ENCODE peak calls at places on chromosomes 7 and 10, in four cellular contexts. One of them, this sample, is unnamed.

GRCh38 chr10:30967654-30968421 is 63.8 kb downstream of the ZNF438 start:
- DNase-seq in T-helper 2 cell: no peak
- DNase-seq in OCI-LY7: no peak
- DNase-seq in GM18507: no peak
- DNase-seq in this sample: no peak

GRCh38 chr7:77351539-77352004 is 64.6 kb downstream of the GSAP start:
- DNase-seq in GM18507: peak; percentile 53
- DNase-seq in T-helper 2 cell: no peak
- DNase-seq in OCI-LY7: peak; percentile 59
- DNase-seq in this sample: peak; percentile 57

GRCh38 chr7:95446618-95447017 is 11.8 kb upstream of the PON2 start:
- DNase-seq in T-helper 2 cell: no peak
- DNase-seq in OCI-LY7: no peak
- DNase-seq in GM18507: no peak
- DNase-seq in this sample: no peak

GRCh38 chr7:47448971-47449370 is 132.9 kb downstream of the TNS3 start:
- DNase-seq in T-helper 2 cell: no peak
- DNase-seq in GM18507: no peak
- DNase-seq in OCI-LY7: no peak
- DNase-seq in this sample: no peak

GRCh38 chr10:63527401-63527800 is 6.2 kb downstream of the REEP3 start:
- DNase-seq in T-helper 2 cell: no peak
- DNase-seq in GM18507: no peak
- DNase-seq in OCI-LY7: no peak
- DNase-seq in this sample: no peak

GRCh38 chr10:35907548-35907947 is 265.5 kb upstream of the FZD8 start:
- DNase-seq in GM18507: no peak
- DNase-seq in T-helper 2 cell: no peak
- DNase-seq in OCI-LY7: no peak
- DNase-seq in this sample: no peak

GRCh38 chr10:72008096-72008933 is 44.1 kb downstream of the CHST3 start:
- DNase-seq in T-helper 2 cell: no peak
- DNase-seq in GM18507: no peak
- DNase-seq in OCI-LY7: no peak
- DNase-seq in this sample: no peak

GRCh38 chr10:77746313-77746712 is 108.7 kb upstream of the KCNMA1 start:
- DNase-seq in OCI-LY7: no peak
- DNase-seq in GM18507: no peak
- DNase-seq in T-helper 2 cell: no peak
- DNase-seq in this sample: no peak

GRCh38 chr7:95916573-95917371 is 144.4 kb downstream of the DYNC1I1 start:
- DNase-seq in OCI-LY7: peak; percentile 70
- DNase-seq in GM18507: peak; percentile 18
- DNase-seq in T-helper 2 cell: peak; percentile 68
- DNase-seq in this sample: peak; percentile 66

GRCh38 chr10:99430116-99430450 is 341 bp downstream of the GOT1 start:
- DNase-seq in T-helper 2 cell: no peak
- DNase-seq in OCI-LY7: peak; percentile 43
- DNase-seq in GM18507: no peak
- DNase-seq in this sample: no peak

GRCh38 chr10:95421782-95422181 is 131.0 kb upstream of the PDLIM1 start:
- DNase-seq in OCI-LY7: no peak
- DNase-seq in T-helper 2 cell: no peak
- DNase-seq in GM18507: no peak
- DNase-seq in this sample: no peak

GRCh38 chr7:106770191-106770590 is 94.9 kb upstream of the PIK3CG start:
- DNase-seq in OCI-LY7: no peak
- DNase-seq in T-helper 2 cell: no peak
- DNase-seq in GM18507: no peak
- DNase-seq in this sample: no peak

GRCh38 chr10:71634531-71635164 is 84.9 kb downstream of the C10orf105 start:
- DNase-seq in GM18507: no peak
- DNase-seq in OCI-LY7: no peak
- DNase-seq in T-helper 2 cell: no peak
- DNase-seq in this sample: no peak

GRCh38 chr7:31882187-31882586 is 188.0 kb downstream of the PDE1C start:
- DNase-seq in GM18507: no peak
- DNase-seq in OCI-LY7: no peak
- DNase-seq in T-helper 2 cell: no peak
- DNase-seq in this sample: no peak

This sample was measured in naive thymus-derived CD4-positive, alpha-beta T cell.